ENCODE peak calls at places on chromosomes 6 and 20, in six cellular contexts. Y is nephron progenitor cell, P is lower lobe of right lung, V is fibroblast of lung, E is cardiac muscle cell, U is AG09309. H is an unnamed sample.

GRCh38 chr20:35994994-35995453 is 26.6 kb downstream of the CNBD2 start:
- DNase-seq in Y (peak; percentile 91), P (peak; percentile 90), V (peak; percentile 82), E (peak; percentile 89), U (peak; percentile 35), H (peak; percentile 69)

GRCh38 chr6:145310116-145310515 is 425.2 kb downstream of the EPM2A start:
- DNase-seq in Y (no peak), P (no peak), V (peak; percentile 49), E (peak; percentile 12), U (peak; percentile 24), H (no peak)

GRCh38 chr6:50128420-50129005 is 78.8 kb upstream of the DEFB112 start:
- DNase-seq in Y (no peak), P (no peak), V (peak; percentile 55), E (peak; percentile 38), U (no peak), H (peak; percentile 4)

GRCh38 chr20:41344938-41345728 is 4.5 kb downstream of the LPIN3 start:
- DNase-seq in Y (no peak), P (no peak), V (no peak), E (no peak), U (no peak), H (no peak)

GRCh38 chr6:31575952-31576684 is 753 bp downstream of the TNF start:
- DNase-seq in Y (no peak), P (no peak), V (no peak), E (no peak), U (no peak), H (no peak)

GRCh38 chr20:13395232-13395631 is 174.2 kb downstream of the ISM1 start:
- DNase-seq in Y (no peak), P (no peak), V (no peak), E (no peak), U (no peak), H (no peak)

GRCh38 chr6:43924222-43924702 is 154.3 kb downstream of the VEGFA start:
- DNase-seq in Y (no peak), P (peak; percentile 56), V (peak; percentile 37), E (peak; percentile 24), U (no peak), H (no peak)

GRCh38 chr6:45614488-45615285 is 237.0 kb upstream of the SUPT3H start:
- DNase-seq in Y (no peak), P (no peak), V (no peak), E (no peak), U (no peak), H (no peak)

GRCh38 chr6:144006731-144007454 is 1.2 kb downstream of the PLAGL1 start:
- DNase-seq in Y (peak; percentile 33), P (no peak), V (peak; percentile 66), E (peak; percentile 65), U (peak; percentile 20), H (peak; percentile 12)

GRCh38 chr20:46252352-46253091 is 55.8 kb downstream of the CDH22 start:
- DNase-seq in Y (no peak), P (no peak), V (no peak), E (no peak), U (no peak), H (no peak)

GRCh38 chr20:19784511-19785172 is 26.6 kb downstream of the RIN2 start:
- DNase-seq in Y (peak; percentile 43), P (peak; percentile 75), V (peak; percentile 89), E (peak; percentile 89), U (peak; percentile 65), H (peak; percentile 84)

GRCh38 chr6:41428402-41428994 is 93.1 kb downstream of the NCR2 start:
- DNase-seq in Y (no peak), P (no peak), V (no peak), E (peak; percentile 16), U (peak; percentile 21), H (no peak)

GRCh38 chr6:108581237-108581931 is 20.7 kb downstream of the FOXO3 start:
- DNase-seq in Y (no peak), P (no peak), V (peak; percentile 98), E (peak; percentile 97), U (no peak), H (peak; percentile 82)

GRCh38 chr6:26199773-26200728 is 112.8 kb downstream of the HFE start:
- DNase-seq in Y (no peak), P (peak; percentile 64), V (peak; percentile 30), E (peak; percentile 62), U (no peak), H (no peak)

GRCh38 chr6:128400875-128401274 is 119.5 kb downstream of the PTPRK start:
- DNase-seq in Y (no peak), P (no peak), V (no peak), E (no peak), U (no peak), H (no peak)

GRCh38 chr6:25050356-25050755 is 114.6 kb upstream of the RIPOR2 start:
- DNase-seq in Y (no peak), P (no peak), V (peak; percentile 90), E (peak; percentile 87), U (no peak), H (peak; percentile 55)

GRCh38 chr6:36979343-36979742 is 6.7 kb downstream of the MTCH1 start:
- DNase-seq in Y (no peak), P (no peak), V (peak; percentile 58), E (peak; percentile 63), U (peak; percentile 18), H (peak; percentile 16)

GRCh38 chr20:18252597-18253451 is 35.5 kb upstream of the ZNF133 start:
- DNase-seq in Y (no peak), P (peak; percentile 51), V (no peak), E (no peak), U (no peak), H (no peak)

GRCh38 chr6:17167327-17167979 is 65.6 kb downstream of the STMND1 start:
- DNase-seq in Y (peak; percentile 43), P (peak; percentile 47), V (peak; percentile 14), E (peak; percentile 57), U (no peak), H (no peak)

DNA sequence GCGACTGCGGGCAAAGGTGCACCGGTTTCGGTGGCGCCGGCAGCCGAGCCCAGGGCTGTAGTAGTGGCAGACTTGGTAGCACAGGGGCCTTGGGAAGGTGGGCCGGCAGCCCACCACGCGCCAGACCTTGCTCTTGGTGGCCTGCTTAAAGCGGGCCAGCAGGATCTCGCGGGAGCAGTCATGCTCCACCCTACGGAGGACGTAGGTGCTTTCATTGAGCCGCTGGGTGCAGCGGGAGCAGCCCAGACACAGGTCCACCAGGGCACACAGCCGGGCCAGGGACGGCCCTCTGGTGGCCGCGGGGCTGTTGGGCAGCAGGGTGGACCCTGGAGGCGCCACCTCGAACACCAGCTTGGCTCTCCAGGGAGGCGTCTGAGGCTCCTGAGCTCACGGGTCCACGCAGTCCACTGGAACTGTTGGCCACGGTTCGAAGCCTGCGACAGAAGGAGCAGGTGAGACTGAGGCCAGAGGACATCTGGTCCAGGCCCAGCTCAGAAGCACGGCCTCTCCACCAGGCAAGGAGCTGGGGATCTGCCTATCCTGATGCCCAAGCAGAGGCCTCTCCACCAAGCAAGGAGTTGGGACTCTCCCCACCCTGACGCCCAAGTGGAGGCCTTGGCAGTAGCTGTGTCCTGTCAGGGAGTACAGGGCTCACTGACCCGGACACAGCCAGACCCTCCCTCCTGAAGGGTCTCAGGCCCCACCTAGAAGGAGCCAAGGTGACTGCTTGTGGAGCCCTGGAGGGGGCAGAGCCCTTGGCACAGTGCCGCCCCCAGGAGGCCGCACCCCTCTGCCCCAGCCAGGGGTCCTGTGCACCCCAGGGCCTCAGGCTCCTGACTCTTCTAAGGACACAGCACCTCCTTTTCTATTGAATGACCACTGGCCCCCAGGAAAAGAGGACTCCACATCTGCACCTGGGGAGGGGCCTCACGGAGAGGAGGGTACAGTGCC is 976 bp downstream of the HELZ2 start:
- DNase-seq in Y (no peak), P (no peak), V (no peak), E (no peak), U (no peak), H (no peak)
- TF ChIP-seq CTCF in Y (no peak), P (no peak), V (no peak), E (peak; percentile 14), U (peak; percentile 25), H (peak; percentile 27)

DNA sequence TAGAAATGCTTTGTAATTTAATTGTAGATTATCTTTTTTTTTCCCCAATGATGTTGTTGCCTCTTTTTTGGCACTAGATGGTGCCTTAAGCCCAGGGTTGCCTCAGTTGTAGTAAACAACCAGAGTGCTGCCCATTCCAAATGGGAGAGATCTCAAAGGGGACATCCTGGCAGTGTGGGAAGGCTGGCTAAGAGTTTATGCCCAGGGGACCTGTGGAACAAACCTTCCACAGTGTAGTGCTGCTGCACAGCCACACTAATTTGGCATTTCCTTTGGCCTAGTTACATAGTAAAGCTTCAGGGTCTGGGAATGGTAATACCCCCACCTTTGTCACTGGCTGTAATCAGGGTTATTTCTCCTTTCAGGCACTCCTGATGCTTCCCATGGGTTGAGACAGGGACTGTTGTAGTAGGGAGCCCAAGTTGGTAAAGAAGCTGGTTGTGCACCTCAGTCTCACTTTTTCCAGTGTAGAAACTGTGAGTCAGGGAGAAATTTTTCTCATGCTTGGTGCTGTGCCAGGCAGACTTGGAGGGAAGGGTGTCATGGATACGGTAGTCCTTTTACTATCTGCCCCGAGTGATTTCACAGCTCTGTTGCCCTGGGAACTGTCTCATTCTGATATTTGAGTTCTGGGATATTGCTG is 177.8 kb upstream of the ECI2 start:
- DNase-seq in Y (no peak), P (no peak), V (peak; percentile 88), E (peak; percentile 97), U (peak; percentile 91), H (peak; percentile 88)
- TF ChIP-seq CTCF in Y (no peak), P (peak; percentile 39), V (peak; percentile 68), E (peak; percentile 65), U (peak; percentile 64), H (peak; percentile 59)

GRCh38 chr6:126172151-126172550 is 167.8 kb upstream of the CENPW start:
- DNase-seq in Y (no peak), P (no peak), V (no peak), E (no peak), U (no peak), H (peak; percentile 13)

GRCh38 chr6:126174697-126175096 is 165.2 kb upstream of the CENPW start:
- DNase-seq in Y (no peak), P (no peak), V (no peak), E (no peak), U (no peak), H (no peak)

GRCh38 chr6:126170433-126170832 is 169.5 kb upstream of the CENPW start:
- DNase-seq in Y (no peak), P (no peak), V (no peak), E (no peak), U (no peak), H (no peak)

GRCh38 chr6:126167726-126168125 is 172.2 kb upstream of the CENPW start:
- DNase-seq in Y (no peak), P (no peak), V (peak; percentile 40), E (no peak), U (no peak), H (no peak)

DNA sequence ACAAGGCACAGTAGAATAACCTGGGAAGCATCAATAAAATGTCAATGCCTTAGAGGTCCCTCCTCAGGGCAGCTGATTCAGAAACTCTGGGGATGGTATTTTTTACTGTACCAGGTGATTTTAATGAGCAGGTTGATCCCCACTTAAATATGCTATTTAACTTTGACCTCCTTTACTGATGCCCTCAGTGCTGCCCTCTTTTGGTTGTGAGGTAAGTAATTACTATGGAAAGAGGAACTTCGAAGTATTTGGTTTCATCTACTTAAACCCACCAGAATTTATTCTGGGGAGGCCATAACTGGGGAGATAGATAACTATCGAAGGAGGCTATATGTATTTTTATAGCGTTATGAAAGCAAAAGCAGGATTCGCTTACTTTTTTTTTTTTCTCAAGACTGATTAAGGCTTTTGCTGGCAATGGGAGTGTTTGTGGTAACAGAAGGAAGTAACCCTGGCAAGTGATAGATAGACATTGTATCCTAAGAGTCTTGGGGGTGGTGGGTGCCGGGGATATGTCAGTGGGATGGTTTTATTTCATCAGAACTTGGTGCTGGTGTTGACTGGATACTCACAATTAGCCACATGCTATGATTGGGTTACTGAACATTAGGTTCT is 168.9 kb upstream of the CENPW start:
- DNase-seq in Y (no peak), P (no peak), V (peak; percentile 34), E (peak; percentile 47), U (no peak), H (no peak)
- TF ChIP-seq CTCF in Y (peak; percentile 13), P (peak; percentile 35), V (peak; percentile 55), E (peak; percentile 56), U (peak; percentile 63), H (peak; percentile 24)

GRCh38 chr6:38739532-38739931 is 24.4 kb downstream of the DNAH8 start:
- DNase-seq in Y (no peak), P (no peak), V (peak; percentile 10), E (peak; percentile 3), U (no peak), H (no peak)
- TF ChIP-seq CTCF in Y (peak; percentile 35), P (peak; percentile 23), V (peak; percentile 47), E (peak; percentile 32), U (peak; percentile 39), H (peak; percentile 28)

H was measured in astrocyte of the cerebellum.